ENCODE peak calls at places on chromosomes 1 and 21, in five cellular contexts. K is left cardiac atrium; P is stimulated activated CD4-positive, alpha-beta T cell treated with anti-CD3 and anti-CD28 coated beads, TNF-alpha, amount 100 ng/mL, for 4 hours; D is NCI-H2029; M is heart right ventricle. W is an unnamed sample.

GRCh38 chr1:223738465-223739365 is 26.4 kb downstream of the CAPN2 start:
- DNase-seq in D (no peak), M (no peak), P (no peak), K (no peak), W (no peak)

GRCh38 chr1:92927870-92928269 is 33.4 kb downstream of the DIPK1A start:
- DNase-seq in P (no peak), M (no peak), D (no peak), K (no peak), W (no peak)

GRCh38 chr1:78061825-78062523 is 16.2 kb downstream of the GIPC2 start:
- DNase-seq in P (no peak), M (no peak), D (no peak), K (no peak), W (no peak)

GRCh38 chr1:54342306-54342705 is 63.9 kb downstream of the SSBP3 start:
- DNase-seq in D (peak; percentile 76), K (no peak), P (no peak), M (no peak), W (no peak)

GRCh38 chr1:200710166-200710565 is 28.5 kb upstream of the CAMSAP2 start:
- DNase-seq in D (no peak), K (no peak), P (no peak), M (no peak), W (no peak)

GRCh38 chr1:42736152-42736551 is 3.9 kb downstream of the CLDN19 start:
- DNase-seq in D (no peak), M (no peak), K (no peak), P (no peak), W (no peak)

GRCh38 chr1:36350659-36351171 is 27.3 kb upstream of the EVA1B start:
- DNase-seq in M (no peak), D (no peak), P (peak; percentile 23), K (no peak), W (no peak)

GRCh38 chr1:245583081-245583480 is 428.3 kb downstream of the KIF26B start:
- DNase-seq in K (no peak), D (no peak), P (no peak), M (no peak), W (no peak)

GRCh38 chr1:171965802-171966201 is 124.5 kb downstream of the DNM3 start:
- DNase-seq in M (no peak), D (no peak), P (no peak), K (no peak), W (no peak)

GRCh38 chr1:207787776-207788175 is 35.9 kb downstream of the CD46 start:
- DNase-seq in M (no peak), P (no peak), D (no peak), K (no peak), W (no peak)

GRCh38 chr1:1354271-1355247 is 3.8 kb downstream of the MXRA8 start:
- DNase-seq in M (peak; percentile 20), D (no peak), P (no peak), K (no peak), W (peak; percentile 12)

GRCh38 chr1:85581802-85582686 is 1.5 kb downstream of the CCN1 start:
- DNase-seq in D (no peak), M (no peak), P (no peak), K (peak; percentile 39), W (no peak)

GRCh38 chr1:182885591-182885990 is 46.4 kb downstream of the DHX9 start:
- DNase-seq in K (no peak), M (no peak), P (no peak), D (no peak), W (no peak)

GRCh38 chr1:94004924-94005323 is 95.7 kb upstream of the GCLM start:
- DNase-seq in P (no peak), K (no peak), D (no peak), M (no peak), W (no peak)

GRCh38 chr1:6052543-6053205 is 7.0 kb downstream of the KCNAB2 start:
- DNase-seq in P (no peak), M (peak; percentile 51), K (peak; percentile 69), D (peak; percentile 49), W (peak; percentile 77)

GRCh38 chr1:56382890-56383289 is 196.5 kb downstream of the PLPP3 start:
- DNase-seq in P (no peak), M (no peak), D (no peak), K (no peak), W (no peak)

GRCh38 chr1:205961405-205961804 is 18.1 kb upstream of the SLC26A9 start:
- DNase-seq in D (peak; percentile 14), P (no peak), M (no peak), K (no peak), W (no peak)

GRCh38 chr1:15413563-15414449 is 4.1 kb downstream of the EFHD2 start:
- DNase-seq in K (no peak), D (no peak), P (no peak), M (peak; percentile 8), W (no peak)

GRCh38 chr1:8409107-8409506 is 91.2 kb downstream of the SLC45A1 start:
- DNase-seq in M (no peak), P (no peak), K (no peak), D (no peak), W (no peak)

GRCh38 chr1:92291372-92291999 is 7.3 kb downstream of the GLMN start:
- DNase-seq in P (no peak), M (no peak), K (no peak), D (no peak), W (no peak)

GRCh38 chr1:70486676-70487470 is 75.8 kb downstream of the CTH start:
- DNase-seq in D (peak; percentile 2), M (no peak), K (no peak), P (no peak), W (peak; percentile 20)

GRCh38 chr1:43349594-43350306 is 9.0 kb upstream of the CDC20 start:
- DNase-seq in M (peak; percentile 41), K (no peak), D (no peak), P (no peak), W (no peak)

GRCh38 chr1:115277276-115277675 is 60.8 kb downstream of the NGF start:
- DNase-seq in D (no peak), P (no peak), K (no peak), M (no peak), W (no peak)

GRCh38 chr1:56188855-56189254 is 390.5 kb downstream of the PLPP3 start:
- DNase-seq in M (no peak), P (no peak), D (no peak), K (no peak), W (no peak)

GRCh38 chr1:156581661-156582387 is 2.3 kb downstream of the TTC24 start:
- DNase-seq in K (no peak), P (no peak), D (no peak), M (no peak), W (no peak)

GRCh38 chr1:178057863-178058576 is 35.9 kb upstream of the RASAL2 start:
- DNase-seq in P (no peak), D (no peak), M (peak; percentile 72), K (peak; percentile 84), W (peak; percentile 58)

GRCh38 chr1:53517821-53518352 is 58.7 kb downstream of the DMRTB1 start:
- DNase-seq in K (no peak), D (no peak), P (no peak), M (no peak), W (no peak)

GRCh38 chr1:34825455-34826081 is 32.8 kb downstream of the GJA4 start:
- DNase-seq in K (peak; percentile 70), D (no peak), P (no peak), M (peak; percentile 24), W (no peak)

GRCh38 chr1:107255469-107255868 is 114.6 kb downstream of the NTNG1 start:
- DNase-seq in P (no peak), M (no peak), K (no peak), D (no peak), W (no peak)

GRCh38 chr1:168348146-168348709 is 67.6 kb downstream of the TBX19 start:
- DNase-seq in P (no peak), M (no peak), D (no peak), K (no peak), W (no peak)

GRCh38 chr21:32008714-32009113 is 135.9 kb downstream of the HUNK start:
- DNase-seq in D (no peak), K (no peak), P (no peak), M (no peak), W (no peak)

GRCh38 chr1:112841825-112842224 is 114.2 kb downstream of the SLC16A1 start:
- DNase-seq in K (no peak), D (no peak), M (no peak), P (no peak), W (no peak)

W was measured in adrenal gland.